ENCODE peak calls at places on chromosomes 1 and 21, in four cellular contexts. B is K562, O is GM12878, E is HepG2. D is an unnamed sample.

GRCh38 chr1:168261390-168261789 is 19.3 kb upstream of the TBX19 start:
- DNase-seq in B (no peak), O (no peak), E (no peak), D (no peak)

GRCh38 chr1:168159251-168159650 is 19.5 kb upstream of the TIPRL start:
- DNase-seq in B (no peak), O (no peak), E (no peak), D (no peak)

GRCh38 chr1:29343476-29343875 is 107.2 kb downstream of the PTPRU start:
- DNase-seq in B (no peak), O (no peak), E (no peak), D (no peak)

GRCh38 chr1:71666609-71667008 is 585.8 kb upstream of the ZRANB2 start:
- DNase-seq in B (no peak), O (no peak), E (no peak), D (no peak)

GRCh38 chr1:4108741-4109625 is 208.9 kb upstream of the C1orf174 start:
- DNase-seq in B (no peak), O (no peak), E (no peak), D (peak; percentile 71)

GRCh38 chr1:33667386-33668282 is 195.2 kb downstream of the ZSCAN20 start:
- DNase-seq in B (no peak), O (no peak), E (no peak), D (no peak)

GRCh38 chr21:25518491-25518911 is 88.8 kb downstream of the MRPL39 start:
- DNase-seq in B (no peak), O (no peak), E (no peak), D (no peak)

GRCh38 chr1:24142546-24143431 is at the start of gene IL22RA1:
- DNase-seq in B (no peak), O (no peak), E (peak; percentile 48), D (no peak)

GRCh38 chr21:39593522-39593921 is 19.2 kb upstream of the B3GALT5 start:
- DNase-seq in B (no peak), O (no peak), E (no peak), D (no peak)

DNA sequence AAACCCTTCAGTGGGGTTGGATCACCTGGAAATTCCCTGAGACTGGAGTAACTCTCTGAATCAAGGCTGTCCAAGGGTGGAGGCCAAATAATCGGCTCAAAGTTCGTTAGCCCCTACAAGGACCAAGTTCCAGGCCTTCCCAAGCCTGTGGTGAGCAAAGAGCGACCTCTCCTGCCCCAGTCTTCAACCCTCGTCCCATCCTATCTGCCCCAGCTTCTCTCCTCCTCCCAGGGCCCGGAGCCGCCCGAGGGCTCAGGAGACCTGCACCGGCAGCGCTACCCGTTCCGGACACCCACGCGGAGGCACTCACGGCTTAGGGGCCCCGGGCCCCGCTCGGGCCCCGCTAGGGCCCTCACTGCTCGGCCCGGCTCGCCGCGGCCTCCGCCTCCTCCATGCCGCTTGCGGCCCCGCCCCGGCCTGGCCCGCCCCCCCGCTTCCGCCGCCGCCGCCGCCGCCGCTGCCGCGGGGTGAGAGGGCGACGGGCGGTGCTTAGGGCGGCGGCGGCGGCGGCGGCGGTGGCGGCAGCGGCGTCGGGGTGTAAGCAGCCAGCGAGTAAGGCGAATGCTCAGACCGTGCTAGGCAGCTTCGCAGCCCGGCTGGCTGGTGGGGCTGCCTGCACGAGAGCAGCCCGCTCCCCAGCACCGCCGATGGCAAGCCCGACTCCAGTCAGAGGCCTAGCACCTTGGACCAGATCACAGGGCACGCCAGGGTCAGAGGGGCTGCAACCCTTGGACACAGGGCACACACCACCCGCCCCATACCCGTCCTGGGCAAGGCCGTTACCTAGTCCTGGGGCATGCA is at the start of gene POMGNT1:
- DNase-seq in B (peak; percentile 97), O (no peak), E (peak; percentile 23), D (peak; percentile 98)
- TF ChIP-seq ZBTB33 in B (no peak), O (no peak), E (no peak), D (no peak)

GRCh38 chr21:38297193-38297592 is 40.4 kb downstream of the KCNJ15 start:
- DNase-seq in B (no peak), O (no peak), E (no peak), D (no peak)
- TF ChIP-seq REST in B (no peak), O (no peak), E (no peak), D (no peak)

GRCh38 chr1:228151170-228151513 is 1.4 kb downstream of the GJC2 start:
- DNase-seq in B (no peak), O (no peak), E (no peak), D (no peak)

GRCh38 chr1:228150458-228151169 is 884 bp downstream of the GJC2 start:
- DNase-seq in B (peak; percentile 58), O (no peak), E (peak; percentile 41), D (peak; percentile 44)

GRCh38 chr1:228148971-228149340 is 774 bp upstream of the GJC2 start:
- DNase-seq in B (no peak), O (no peak), E (no peak), D (no peak)

GRCh38 chr1:228149341-228150020 is at the start of gene GJC2:
- DNase-seq in B (peak; percentile 81), O (no peak), E (peak; percentile 56), D (peak; percentile 74)

GRCh38 chr1:228150021-228150457 is 309 bp downstream of the GJC2 start:
- DNase-seq in B (peak; percentile 35), O (no peak), E (no peak), D (peak; percentile 47)
- TF ChIP-seq NFIC in B (no peak), O (no peak), E (no peak), D (no peak)

GRCh38 chr1:11931845-11932244 is 2.7 kb upstream of the PLOD1 start:
- DNase-seq in B (no peak), O (no peak), E (no peak), D (no peak)
- TF ChIP-seq ZBTB33 in B (no peak), O (no peak), E (no peak), D (no peak)

GRCh38 chr1:228804173-228804572 is 68.9 kb downstream of the RHOU start:
- DNase-seq in B (no peak), O (no peak), E (no peak), D (no peak)

GRCh38 chr1:228802386-228803221 is 67.3 kb downstream of the RHOU start:
- DNase-seq in B (no peak), O (no peak), E (no peak), D (no peak)

GRCh38 chr1:228801068-228801467 is 65.8 kb downstream of the RHOU start:
- DNase-seq in B (no peak), O (no peak), E (peak; percentile 47), D (no peak)

GRCh38 chr1:228804640-228805413 is 69.5 kb downstream of the RHOU start:
- DNase-seq in B (no peak), O (no peak), E (no peak), D (peak; percentile 53)

DNA sequence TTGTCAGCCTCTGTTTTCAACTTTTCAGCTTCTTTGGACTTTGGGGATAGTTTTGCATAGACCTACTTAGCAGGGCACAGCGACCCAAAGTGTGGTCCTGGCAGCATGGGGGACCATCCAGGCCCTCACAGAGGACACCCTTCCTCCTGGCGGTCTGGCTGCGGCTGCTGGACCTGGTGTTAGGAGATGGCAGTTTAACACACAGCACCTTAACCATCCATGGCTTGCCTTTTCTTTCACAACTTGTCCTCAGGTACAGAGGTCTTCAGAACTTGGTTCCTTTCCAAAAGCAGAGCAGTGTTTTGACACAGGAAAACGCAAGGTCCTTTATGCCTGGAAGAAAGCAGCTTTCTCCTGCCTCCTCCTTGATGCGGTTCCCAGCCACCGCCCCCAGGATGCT is 68.1 kb downstream of the RHOU start:
- DNase-seq in B (no peak), O (no peak), E (no peak), D (no peak)
- TF ChIP-seq REST in B (no peak), O (no peak), E (no peak), D (no peak)

GRCh38 chr1:182248721-182249120 is 142.9 kb downstream of the GLUL start:
- DNase-seq in B (no peak), O (no peak), E (no peak), D (no peak)
- TF ChIP-seq NFIC in B (no peak), O (no peak), E (no peak), D (no peak)

DNA sequence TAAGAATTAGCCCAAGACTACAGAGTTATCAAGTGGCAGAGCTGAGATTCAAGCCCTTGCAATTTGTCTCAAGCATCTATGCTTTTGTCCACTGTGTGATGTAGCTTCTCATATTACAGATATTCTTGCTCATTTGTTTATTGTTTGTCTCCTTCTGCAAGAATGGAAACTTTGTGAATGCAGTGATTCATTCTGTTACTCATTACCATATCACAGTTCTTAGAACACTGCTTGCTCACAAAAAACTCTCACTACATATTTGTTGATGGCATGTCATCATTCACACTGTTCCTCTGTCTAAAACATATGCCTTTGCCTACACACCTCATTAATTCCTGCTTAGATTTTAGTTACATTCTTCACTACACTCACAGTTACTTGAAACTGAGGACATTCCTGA is 1198.9 kb downstream of the PLA2G4A start:
- DNase-seq in B (no peak), O (peak; percentile 44), E (no peak), D (no peak)
- TF ChIP-seq ZBTB33 in B (no peak), O (no peak), E (no peak), D (no peak)

DNA sequence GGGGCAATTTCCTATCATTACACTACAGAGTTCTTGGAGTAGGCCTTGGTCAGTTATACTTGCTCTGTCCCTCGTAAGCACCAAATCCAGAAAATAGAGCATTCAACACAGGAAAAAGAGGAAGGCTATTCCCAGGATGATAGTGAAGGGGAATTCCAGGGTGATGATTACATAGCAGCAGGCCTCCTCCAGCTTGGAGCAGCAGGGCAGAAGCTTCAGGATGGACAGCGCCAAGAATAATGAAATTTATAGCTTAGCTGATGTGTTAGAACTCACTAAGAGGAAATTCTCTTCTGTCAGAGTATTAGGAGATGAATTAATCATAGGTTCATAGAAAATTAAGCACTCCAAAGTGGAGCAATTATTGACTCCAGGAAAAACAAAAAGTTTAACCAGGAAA is 10.8 kb upstream of the SMAP2 start:
- DNase-seq in B (no peak), O (no peak), E (no peak), D (no peak)
- TF ChIP-seq REST in B (no peak), O (no peak), E (peak; percentile 79), D (peak; percentile 91)

DNA sequence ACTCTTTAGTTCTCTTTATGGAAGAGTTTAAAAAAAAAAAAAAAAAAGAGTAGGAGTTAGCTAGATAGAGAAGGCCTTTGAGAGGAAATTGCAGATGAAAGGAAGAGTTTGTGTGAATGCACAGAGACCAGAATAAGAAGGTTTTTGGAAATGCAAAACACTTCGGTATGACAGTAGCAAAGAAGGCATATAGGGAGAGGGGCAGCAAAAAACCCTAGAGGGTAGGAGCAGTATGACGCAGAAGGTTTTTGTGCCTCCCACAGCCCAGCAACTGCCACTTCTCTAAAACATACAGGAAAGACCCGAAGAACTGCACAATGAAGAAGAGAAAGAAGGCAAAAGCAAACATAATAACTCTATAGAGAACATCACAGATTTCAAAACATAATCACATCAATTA is 84.3 kb downstream of the WDR64 start:
- DNase-seq in B (peak; percentile 29), O (no peak), E (no peak), D (no peak)
- TF ChIP-seq NFIC in B (no peak), O (no peak), E (no peak), D (no peak)

GRCh38 chr1:115084902-115085505 is 4.3 kb downstream of the TSPAN2 start:
- DNase-seq in B (no peak), O (no peak), E (no peak), D (peak; percentile 56)

GRCh38 chr1:115078708-115079107 is 10.6 kb downstream of the TSPAN2 start:
- DNase-seq in B (no peak), O (no peak), E (no peak), D (no peak)

GRCh38 chr1:115086176-115086830 is 3.0 kb downstream of the TSPAN2 start:
- DNase-seq in B (no peak), O (no peak), E (no peak), D (no peak)

GRCh38 chr1:115077984-115078330 is 11.3 kb downstream of the TSPAN2 start:
- DNase-seq in B (no peak), O (no peak), E (no peak), D (no peak)

GRCh38 chr1:115082949-115083348 is 6.4 kb downstream of the TSPAN2 start:
- DNase-seq in B (no peak), O (no peak), E (no peak), D (no peak)
- TF ChIP-seq ZBTB33 in B (no peak), O (no peak), E (no peak), D (no peak)